ENCODE peak calls at places on chromosome 22, in five cellular contexts. Z is GM23248, Y is tibial artery, T is brain microvascular endothelial cell, X is IMR-90. P is an unnamed sample.

GRCh38 chr22:50513175-50513574 is 5.2 kb downstream of the NCAPH2 start:
- DNase-seq in X (no peak), Z (no peak), Y (no peak), T (no peak), P (no peak)

GRCh38 chr22:19622061-19622441 is 92.3 kb upstream of the SEPTIN5 start:
- DNase-seq in X (no peak), Y (no peak), Z (no peak), T (no peak), P (no peak)

GRCh38 chr22:42375982-42376381 is 56.2 kb downstream of the NFAM1 start:
- DNase-seq in Y (no peak), Z (no peak), T (no peak), X (no peak), P (no peak)

GRCh38 chr22:40624770-40625169 is 11.7 kb downstream of the MRTFA start:
- DNase-seq in X (no peak), Y (no peak), T (no peak), Z (no peak), P (no peak)

GRCh38 chr22:48758021-48758561 is 1069.6 kb downstream of the BRD1 start:
- DNase-seq in Y (peak), X (no peak), Z (no peak), T (no peak), P (no peak)

GRCh38 chr22:20531404-20532181 is 24.2 kb downstream of the MED15 start:
- DNase-seq in T (peak), Z (peak), Y (peak), X (peak), P (no peak)

GRCh38 chr22:20510811-20511577 is 3.6 kb downstream of the MED15 start:
- DNase-seq in Z (peak), Y (no peak), X (no peak), T (no peak), P (no peak)

GRCh38 chr22:25068701-25069100 is 116.2 kb downstream of the KIAA1671 start:
- DNase-seq in Z (no peak), X (no peak), Y (no peak), T (no peak), P (no peak)

GRCh38 chr22:21103633-21104032 is 57.9 kb downstream of the LRRC74B start:
- DNase-seq in T (no peak), X (no peak), Z (no peak), Y (no peak), P (no peak)

GRCh38 chr22:39097098-39098020 is at the start of gene APOBEC3H:
- DNase-seq in T (no peak), Z (no peak), X (no peak), Y (no peak), P (no peak)

DNA sequence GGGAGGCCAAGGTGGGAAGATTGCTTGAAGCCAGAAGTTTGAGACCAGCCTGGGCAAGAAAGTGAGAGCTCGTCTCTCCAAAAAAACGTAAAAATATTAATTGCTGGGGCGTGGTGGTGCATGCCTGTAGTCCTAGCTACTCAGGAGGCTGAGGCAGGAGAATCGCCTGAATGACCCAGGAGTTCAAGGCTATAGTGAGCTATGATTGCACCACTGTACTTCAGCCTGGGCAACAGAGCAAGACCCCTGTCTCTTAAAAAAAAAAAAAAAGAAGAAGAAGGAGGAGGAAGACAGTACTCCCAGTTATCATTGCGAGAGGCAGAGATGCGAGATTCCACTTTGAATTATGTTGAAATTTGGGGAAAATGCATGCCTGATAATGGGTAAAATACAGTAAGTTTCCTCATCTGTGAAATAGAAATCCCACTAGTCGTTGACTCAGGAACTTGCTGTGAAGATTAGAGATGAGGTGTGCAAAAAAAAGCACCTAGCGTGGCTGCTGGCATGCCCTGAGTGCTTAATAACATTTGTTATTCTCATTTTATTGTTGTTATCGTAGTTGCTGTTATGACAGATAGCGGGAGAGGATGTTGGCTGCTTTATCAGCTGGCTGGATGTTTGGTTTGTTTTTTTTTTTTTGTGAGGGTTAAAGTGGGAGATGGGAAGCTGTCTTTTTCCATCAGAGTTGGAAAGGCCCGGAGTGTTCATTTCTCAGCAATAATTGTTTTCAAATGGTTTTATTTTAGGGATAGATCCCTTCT is 33.5 kb downstream of the BCR start:
- DNase-seq in Z (no peak), T (no peak), X (no peak), Y (no peak), P (no peak)
- H3K27ac ChIP-seq in Z (no peak), T (no peak), X (no peak), Y (no peak), P (no peak)

GRCh38 chr22:44085743-44086741 is 61.9 kb downstream of the PARVB start:
- DNase-seq in Y (no peak), T (peak), Z (peak), X (peak), P (peak)
- H3K27ac ChIP-seq in Y (no peak), T (no peak), Z (peak), X (no peak), P (peak)

GRCh38 chr22:30591588-30592359 is at the start of gene PES1:
- DNase-seq in X (peak), T (peak), Y (peak), Z (peak), P (peak)

GRCh38 chr22:30596886-30597285 is 5.2 kb upstream of the PES1 start:
- DNase-seq in X (no peak), Y (no peak), T (no peak), Z (no peak), P (no peak)

GRCh38 chr22:30596199-30596598 is 4.5 kb upstream of the PES1 start:
- DNase-seq in Z (no peak), T (no peak), Y (no peak), X (no peak), P (no peak)

GRCh38 chr22:30586414-30586813 is 5.3 kb downstream of the PES1 start:
- DNase-seq in T (no peak), Y (no peak), X (no peak), Z (no peak), P (no peak)

DNA sequence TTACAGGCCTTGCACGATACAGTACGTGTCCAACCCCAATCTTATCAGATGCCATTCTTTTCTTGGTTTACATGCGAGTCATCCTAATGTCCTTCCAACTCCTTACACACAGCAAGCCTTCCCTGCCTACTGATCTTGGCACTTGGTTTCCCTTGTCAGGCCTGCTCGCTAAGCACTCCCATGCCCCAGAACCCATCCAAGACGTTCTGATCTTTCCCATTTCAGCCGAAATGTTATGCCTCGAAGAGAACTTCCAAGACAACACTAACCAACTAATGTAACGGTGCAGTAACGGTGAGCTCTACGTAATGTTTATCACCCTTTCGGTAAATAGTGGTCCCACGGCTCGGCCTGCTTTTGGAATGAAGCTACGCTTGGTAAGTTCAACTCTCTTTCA is 521 bp downstream of the PES1 start:
- DNase-seq in Z (peak), Y (no peak), T (peak), X (peak), P (no peak)
- H3K27ac ChIP-seq in Z (peak), Y (peak), T (peak), X (peak), P (peak)

GRCh38 chr22:36383110-36383581 is 4.6 kb downstream of the MYH9 start:
- DNase-seq in Z (peak), Y (no peak), T (peak), X (peak), P (no peak)

GRCh38 chr22:36378080-36378788 is 9.5 kb downstream of the MYH9 start:
- DNase-seq in Z (no peak), X (no peak), Y (peak), T (no peak), P (no peak)

GRCh38 chr22:36377022-36377631 is 10.6 kb downstream of the MYH9 start:
- DNase-seq in Z (no peak), X (no peak), Y (no peak), T (no peak), P (no peak)

GRCh38 chr22:36381513-36382079 is 6.2 kb downstream of the MYH9 start:
- DNase-seq in Y (no peak), Z (no peak), T (no peak), X (peak), P (no peak)

GRCh38 chr22:36379593-36380361 is 8.0 kb downstream of the MYH9 start:
- DNase-seq in T (no peak), Y (peak), X (peak), Z (peak), P (no peak)
- H3K27ac ChIP-seq in T (peak), Y (peak), X (peak), Z (peak), P (peak)

GRCh38 chr22:45905924-45906865 is 70.8 kb downstream of the WNT7B start:
- DNase-seq in T (peak), X (peak), Z (peak), Y (peak), P (no peak)
- H3K27ac ChIP-seq in T (no peak), X (peak), Z (no peak), Y (no peak), P (no peak)

GRCh38 chr22:37174964-37175363 is 13.1 kb downstream of the C1QTNF6 start:
- DNase-seq in Z (no peak), Y (no peak), T (no peak), X (no peak), P (no peak)

GRCh38 chr22:37173709-37174108 is 14.3 kb downstream of the C1QTNF6 start:
- DNase-seq in Z (peak), T (no peak), Y (peak), X (no peak), P (no peak)

GRCh38 chr22:37176464-37177061 is 11.5 kb downstream of the C1QTNF6 start:
- DNase-seq in Z (peak), X (peak), Y (peak), T (peak), P (peak)

GRCh38 chr22:37177221-37177620 is 10.8 kb downstream of the C1QTNF6 start:
- DNase-seq in Z (no peak), X (no peak), Y (no peak), T (no peak), P (no peak)

DNA sequence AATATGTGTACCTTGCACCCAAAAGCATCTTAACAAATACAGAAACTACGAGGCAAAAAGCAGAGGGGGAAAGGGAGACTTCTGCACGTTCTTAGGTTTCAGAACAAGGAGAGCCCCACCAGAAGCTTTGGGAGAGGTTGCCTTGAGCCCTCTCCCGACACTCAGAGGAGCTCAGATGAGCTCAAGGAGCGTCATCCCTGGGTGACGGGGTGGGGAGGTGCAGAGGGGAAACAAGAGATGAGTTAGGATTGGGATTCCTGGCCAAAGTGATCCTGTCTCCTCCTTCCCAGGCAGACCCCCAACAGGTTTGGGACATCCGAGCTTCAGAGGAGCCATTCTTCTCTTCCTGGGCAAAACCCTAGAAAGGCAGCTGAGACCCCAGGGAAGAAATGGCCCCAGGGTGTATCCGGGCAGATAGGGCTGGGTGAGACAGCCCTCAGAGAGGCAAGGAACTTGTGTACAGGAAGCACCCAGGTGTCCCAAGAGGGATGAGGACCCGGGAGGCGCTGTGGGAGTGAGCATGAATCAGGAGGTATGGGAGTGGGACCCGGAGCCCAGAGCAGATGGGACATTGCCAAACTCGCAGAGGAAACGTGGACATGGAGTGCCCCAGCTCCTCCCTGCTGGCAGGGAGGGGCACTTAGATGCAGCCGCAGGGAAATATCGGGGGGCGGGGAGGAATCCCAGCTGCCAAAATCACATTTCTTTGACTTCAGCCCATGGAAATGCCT is 12.5 kb downstream of the C1QTNF6 start:
- DNase-seq in X (no peak), Y (peak), T (no peak), Z (peak), P (no peak)
- H3K27ac ChIP-seq in X (no peak), Y (no peak), T (no peak), Z (no peak), P (no peak)

P was measured in ovary.